ENCODE peak calls at places on chromosomes 2 and 18, in ten cellular contexts. D is K562, J is AG10803, B is foreskin fibroblast, A is adrenal gland, Z is bronchial epithelial cell, O is uterus, E is Peyer's patch, C is BE2C, G is endodermal cell. R is an unnamed sample.

GRCh38 chr2:217711236-217711635 is 291.6 kb downstream of the TNS1 start:
- DNase-seq in D (no peak), J (peak), B (no peak), A (no peak), Z (no peak), O (no peak), E (no peak), C (no peak), G (no peak), R (no peak)

GRCh38 chr2:121197369-121198091 is 87.5 kb downstream of the TFCP2L1 start:
- DNase-seq in D (no peak), J (peak), B (peak), A (peak), Z (peak), O (no peak), E (peak), C (no peak), G (no peak), R (peak)

GRCh38 chr2:152415811-152416210 is 80.8 kb downstream of the FMNL2 start:
- DNase-seq in D (no peak), J (peak), B (no peak), A (no peak), Z (no peak), O (no peak), E (no peak), C (no peak), G (no peak), R (peak)

GRCh38 chr2:96089356-96090180 is 26.8 kb downstream of the ADRA2B start:
- DNase-seq in D (peak), J (no peak), B (no peak), A (peak), Z (no peak), O (peak), E (no peak), C (no peak), G (no peak), R (no peak)

GRCh38 chr2:25362564-25363145 is 20.9 kb upstream of the DNMT3A start:
- DNase-seq in D (no peak), J (no peak), B (no peak), A (peak), Z (peak), O (no peak), E (peak), C (no peak), G (peak), R (no peak)

GRCh38 chr2:158665536-158666302 is 129.4 kb upstream of the DAPL1 start:
- DNase-seq in D (no peak), J (no peak), B (peak), A (peak), Z (no peak), O (no peak), E (no peak), C (peak), G (no peak), R (peak)

GRCh38 chr2:226725096-226725495 is 74.5 kb downstream of the IRS1 start:
- DNase-seq in D (no peak), J (no peak), B (no peak), A (peak), Z (no peak), O (no peak), E (no peak), C (no peak), G (no peak), R (no peak)

GRCh38 chr2:182730486-182730885 is 14.4 kb downstream of the DNAJC10 start:
- DNase-seq in D (no peak), J (no peak), B (no peak), A (no peak), Z (no peak), O (no peak), E (no peak), C (no peak), G (no peak), R (no peak)

GRCh38 chr2:4336855-4337254 is 633.5 kb downstream of the DCDC2C start:
- DNase-seq in D (no peak), J (no peak), B (no peak), A (no peak), Z (no peak), O (no peak), E (no peak), C (no peak), G (no peak), R (no peak)

GRCh38 chr18:48034651-48035555 is 104.4 kb upstream of the SMAD2 start:
- DNase-seq in D (no peak), J (no peak), B (no peak), A (peak), Z (no peak), O (peak), E (no peak), C (peak), G (peak), R (no peak)

GRCh38 chr2:124915567-124915966 is 890.5 kb downstream of the CNTNAP5 start:
- DNase-seq in D (no peak), J (no peak), B (no peak), A (no peak), Z (no peak), O (no peak), E (no peak), C (no peak), G (no peak), R (no peak)
- TF ChIP-seq CTCF in D (no peak), J (no peak), B (no peak), A (no peak), Z (no peak), O (no peak), E (no peak), C (no peak), G (peak), R (no peak)

GRCh38 chr2:192354512-192355244 is 159.9 kb upstream of the TMEFF2 start:
- DNase-seq in D (no peak), J (no peak), B (no peak), A (no peak), Z (no peak), O (no peak), E (no peak), C (no peak), G (no peak), R (no peak)
- H3K4me3 ChIP-seq in D (no peak), J (no peak), B (no peak), A (no peak), Z (no peak), O (no peak), E (no peak), C (no peak), G (no peak), R (no peak)

GRCh38 chr2:143258126-143258892 is 129.1 kb downstream of the ARHGAP15 start:
- DNase-seq in D (peak), J (no peak), B (no peak), A (no peak), Z (no peak), O (no peak), E (no peak), C (no peak), G (no peak), R (no peak)

GRCh38 chr2:143259368-143259958 is 130.2 kb downstream of the ARHGAP15 start:
- DNase-seq in D (peak), J (peak), B (peak), A (peak), Z (peak), O (peak), E (peak), C (peak), G (peak), R (peak)

GRCh38 chr2:143261986-143262784 is 133.0 kb downstream of the ARHGAP15 start:
- DNase-seq in D (no peak), J (no peak), B (no peak), A (peak), Z (no peak), O (no peak), E (peak), C (no peak), G (no peak), R (peak)

GRCh38 chr2:143264851-143265250 is 135.6 kb downstream of the ARHGAP15 start:
- DNase-seq in D (no peak), J (peak), B (peak), A (no peak), Z (peak), O (no peak), E (no peak), C (no peak), G (no peak), R (peak)

GRCh38 chr2:143263045-143263625 is 133.9 kb downstream of the ARHGAP15 start:
- DNase-seq in D (no peak), J (no peak), B (no peak), A (no peak), Z (peak), O (no peak), E (no peak), C (peak), G (peak), R (peak)
- TF ChIP-seq CTCF in D (no peak), J (peak), B (no peak), A (no peak), Z (peak), O (no peak), E (no peak), C (peak), G (peak), R (peak)

GRCh38 chr18:3594760-3595241 is 144.8 kb downstream of the TGIF1 start:
- DNase-seq in D (peak), J (peak), B (no peak), A (peak), Z (peak), O (peak), E (no peak), C (no peak), G (peak), R (no peak)

GRCh38 chr18:3590096-3590655 is 140.2 kb downstream of the TGIF1 start:
- DNase-seq in D (no peak), J (no peak), B (no peak), A (no peak), Z (peak), O (no peak), E (no peak), C (no peak), G (peak), R (no peak)

GRCh38 chr18:3593904-3594759 is 144.2 kb downstream of the TGIF1 start:
- DNase-seq in D (peak), J (peak), B (peak), A (peak), Z (peak), O (peak), E (peak), C (peak), G (peak), R (peak)

GRCh38 chr18:3593381-3593903 is 143.5 kb downstream of the TGIF1 start:
- DNase-seq in D (peak), J (peak), B (no peak), A (no peak), Z (peak), O (no peak), E (no peak), C (peak), G (peak), R (peak)

GRCh38 chr18:3592864-3593263 is 142.9 kb downstream of the TGIF1 start:
- DNase-seq in D (peak), J (no peak), B (no peak), A (no peak), Z (no peak), O (no peak), E (no peak), C (no peak), G (peak), R (no peak)
- H3K4me3 ChIP-seq in D (peak), J (no peak), B (no peak), A (no peak), Z (no peak), O (no peak), E (no peak), C (peak), G (peak), R (no peak)

R was measured in fibroblast of mammary gland.